ENCODE peak calls at places on chromosomes 7 and 10, in ten cellular contexts. W is spleen, Q is BJ, O is GM12865, R is lower lobe of right lung, T is Peyer's patch, M is GM23338, N is GM12864, L is kidney epithelial cell, E is right lobe of liver. C is an unnamed sample.
A peak's percentile ranks its signal among the peaks of the same experiment; 100 is the strongest.

GRCh38 chr7:47035522-47035921 is 546.4 kb downstream of the TNS3 start:
- DNase-seq in W (no peak), R (no peak), Q (no peak), L (no peak), E (no peak), N (no peak), M (no peak), T (no peak), O (no peak), C (no peak)

GRCh38 chr10:125187238-125188194 is 27.2 kb upstream of the CTBP2 start:
- DNase-seq in Q (no peak), R (no peak), M (no peak), W (peak; percentile 51), T (no peak), N (no peak), E (no peak), L (no peak), O (no peak), C (no peak)

GRCh38 chr7:139777948-139778841 is at the start of gene HIPK2:
- DNase-seq in W (peak; percentile 95), L (no peak), T (peak; percentile 81), R (peak; percentile 88), E (peak; percentile 87), N (no peak), M (peak; percentile 80), O (peak; percentile 85), Q (no peak), C (peak; percentile 59)

GRCh38 chr10:86968271-86968993 is at the start of gene ADIRF:
- DNase-seq in O (no peak), Q (no peak), R (peak; percentile 81), T (peak; percentile 90), M (peak; percentile 40), N (no peak), E (peak; percentile 68), W (peak; percentile 83), L (no peak), C (no peak)

GRCh38 chr10:122733450-122733849 is 33.8 kb upstream of the C10orf120 start:
- DNase-seq in Q (no peak), M (peak; percentile 41), O (no peak), L (no peak), N (no peak), W (no peak), T (no peak), E (no peak), R (no peak), C (no peak)

GRCh38 chr7:158646766-158647474 is 57.7 kb downstream of the NCAPG2 start:
- DNase-seq in Q (no peak), M (peak; percentile 74), L (no peak), T (no peak), N (no peak), R (no peak), O (peak; percentile 26), W (no peak), E (no peak), C (no peak)

GRCh38 chr7:136339464-136339863 is 362.3 kb upstream of the MTPN start:
- DNase-seq in W (no peak), T (no peak), O (no peak), E (no peak), Q (no peak), L (no peak), N (no peak), R (no peak), M (no peak), C (no peak)

GRCh38 chr10:7350541-7351195 is 60.2 kb downstream of the SFMBT2 start:
- DNase-seq in E (no peak), O (no peak), L (no peak), R (no peak), T (no peak), M (no peak), Q (no peak), N (no peak), W (no peak), C (no peak)

GRCh38 chr10:1467450-1467849 is 269.9 kb downstream of the ADARB2 start:
- DNase-seq in N (no peak), T (no peak), M (no peak), W (no peak), O (no peak), Q (no peak), E (no peak), L (no peak), R (no peak), C (no peak)

GRCh38 chr10:1468777-1469176 is 268.5 kb downstream of the ADARB2 start:
- DNase-seq in M (no peak), W (no peak), L (no peak), Q (no peak), O (no peak), N (no peak), E (no peak), R (no peak), T (no peak), C (no peak)

GRCh38 chr10:1465421-1465902 is 271.9 kb downstream of the ADARB2 start:
- DNase-seq in R (no peak), M (no peak), N (no peak), W (no peak), Q (no peak), E (no peak), T (no peak), L (no peak), O (peak; percentile 48), C (no peak)

GRCh38 chr10:1464866-1465265 is 272.5 kb downstream of the ADARB2 start:
- DNase-seq in R (no peak), Q (no peak), T (no peak), L (no peak), W (no peak), M (no peak), E (no peak), N (no peak), O (no peak), C (no peak)

DNA sequence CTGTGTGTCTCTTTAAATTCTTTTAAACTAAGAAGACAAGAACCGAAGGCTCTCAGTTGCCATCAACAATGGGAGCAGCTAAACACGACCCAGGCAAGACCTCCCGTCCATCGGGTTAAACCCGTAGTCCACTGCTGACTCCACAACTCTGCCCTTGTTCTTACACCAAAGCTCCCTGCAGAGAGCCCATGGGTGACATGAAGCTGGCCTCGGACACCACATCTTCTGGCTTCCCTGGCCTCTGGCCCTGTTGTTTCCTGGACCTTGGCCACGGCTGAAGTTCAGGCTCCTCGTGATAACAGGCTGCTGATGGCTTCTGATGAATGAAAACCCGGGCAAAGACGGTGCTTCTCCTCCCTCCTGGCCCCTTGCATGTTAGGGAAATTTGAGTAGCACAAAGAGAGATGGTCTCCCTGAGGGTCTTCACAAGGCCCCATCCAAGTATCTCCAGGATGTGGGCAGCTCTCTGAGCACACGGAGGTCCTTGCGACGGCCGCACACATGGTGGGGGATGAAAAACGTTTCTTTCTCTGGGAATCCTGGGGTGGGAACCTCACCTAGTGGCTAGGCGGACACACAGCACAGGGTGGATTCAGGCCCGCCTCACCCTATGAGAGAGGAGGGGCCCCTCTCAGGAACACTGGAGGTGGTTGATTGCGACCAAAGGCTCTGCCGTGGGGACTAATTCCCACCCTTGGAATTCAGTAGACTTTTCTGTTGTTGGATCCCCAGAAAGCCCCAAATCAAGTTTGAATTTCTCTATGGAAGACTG is 271.1 kb downstream of the ADARB2 start:
- DNase-seq in M (no peak), N (no peak), L (no peak), T (no peak), W (no peak), O (no peak), Q (no peak), E (no peak), R (no peak), C (no peak)
- H3K4me3 ChIP-seq in M (no peak overlapping the region), N (no peak overlapping the region), L (no peak overlapping the region), T (no peak overlapping the region), W (no peak overlapping the region), O (peak overlapping the region; percentile 39), Q (no peak overlapping the region), E (no peak overlapping the region), R (no peak overlapping the region), C (no peak overlapping the region)

DNA sequence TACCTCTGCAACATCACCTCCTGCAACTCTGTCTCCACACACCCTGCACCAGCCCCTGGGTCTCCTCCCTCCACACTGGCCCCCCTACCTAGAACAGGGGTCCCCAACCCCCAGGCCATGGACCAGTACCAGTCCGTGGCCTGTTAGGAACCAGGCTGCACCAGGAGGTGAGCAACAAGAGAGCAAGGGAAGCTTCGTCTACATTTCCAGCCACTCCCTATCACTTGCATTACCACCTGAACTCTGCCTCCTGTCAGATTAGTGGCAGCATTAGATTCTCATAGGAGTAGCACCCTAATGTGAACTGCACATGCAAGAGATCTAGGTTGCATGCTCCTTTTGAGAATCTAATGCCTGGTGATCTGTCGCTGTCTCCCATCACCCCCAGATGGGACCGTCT is 108.8 kb upstream of the WDR11 start:
- DNase-seq in M (no peak), T (no peak), L (no peak), N (no peak), E (no peak), R (no peak), Q (no peak), O (no peak), W (no peak), C (no peak)
- TF ChIP-seq CTCF in M (no peak), T (no peak), L (no peak), N (no peak), E (no peak), R (no peak), Q (no peak), O (no peak), W (no peak), C (no peak)

GRCh38 chr7:22565315-22565811 is 65.4 kb upstream of the STEAP1B start:
- DNase-seq in M (no peak), O (peak; percentile 64), W (no peak), Q (no peak), L (peak; percentile 65), E (no peak), R (no peak), T (no peak), N (no peak), C (no peak)

GRCh38 chr7:22564511-22565045 is 64.6 kb upstream of the STEAP1B start:
- DNase-seq in N (no peak), T (no peak), W (no peak), O (no peak), R (no peak), Q (peak; percentile 43), E (no peak), L (no peak), M (no peak), C (no peak)

GRCh38 chr7:22563115-22563514 is 63.1 kb upstream of the STEAP1B start:
- DNase-seq in O (peak; percentile 69), R (no peak), E (peak; percentile 41), N (no peak), L (no peak), T (no peak), Q (no peak), W (no peak), M (no peak), C (no peak)

GRCh38 chr7:22561895-22562593 is 62.1 kb upstream of the STEAP1B start:
- DNase-seq in N (no peak), O (peak; percentile 64), Q (no peak), W (no peak), L (no peak), T (no peak), E (no peak), M (peak; percentile 63), R (no peak), C (no peak)

GRCh38 chr7:22563621-22564241 is 63.7 kb upstream of the STEAP1B start:
- DNase-seq in W (no peak), M (peak; percentile 30), E (no peak), R (no peak), L (no peak), N (no peak), O (peak; percentile 76), T (no peak), Q (no peak), C (no peak)
- H3K4me3 ChIP-seq in W (no peak overlapping the region), M (no peak overlapping the region), E (no peak overlapping the region), R (peak overlapping the region; percentile 30), L (peak overlapping the region; percentile 29), N (peak overlapping the region; percentile 5), O (peak overlapping the region; percentile 16), T (no peak overlapping the region), Q (no peak overlapping the region), C (peak overlapping the region; percentile 54)

DNA sequence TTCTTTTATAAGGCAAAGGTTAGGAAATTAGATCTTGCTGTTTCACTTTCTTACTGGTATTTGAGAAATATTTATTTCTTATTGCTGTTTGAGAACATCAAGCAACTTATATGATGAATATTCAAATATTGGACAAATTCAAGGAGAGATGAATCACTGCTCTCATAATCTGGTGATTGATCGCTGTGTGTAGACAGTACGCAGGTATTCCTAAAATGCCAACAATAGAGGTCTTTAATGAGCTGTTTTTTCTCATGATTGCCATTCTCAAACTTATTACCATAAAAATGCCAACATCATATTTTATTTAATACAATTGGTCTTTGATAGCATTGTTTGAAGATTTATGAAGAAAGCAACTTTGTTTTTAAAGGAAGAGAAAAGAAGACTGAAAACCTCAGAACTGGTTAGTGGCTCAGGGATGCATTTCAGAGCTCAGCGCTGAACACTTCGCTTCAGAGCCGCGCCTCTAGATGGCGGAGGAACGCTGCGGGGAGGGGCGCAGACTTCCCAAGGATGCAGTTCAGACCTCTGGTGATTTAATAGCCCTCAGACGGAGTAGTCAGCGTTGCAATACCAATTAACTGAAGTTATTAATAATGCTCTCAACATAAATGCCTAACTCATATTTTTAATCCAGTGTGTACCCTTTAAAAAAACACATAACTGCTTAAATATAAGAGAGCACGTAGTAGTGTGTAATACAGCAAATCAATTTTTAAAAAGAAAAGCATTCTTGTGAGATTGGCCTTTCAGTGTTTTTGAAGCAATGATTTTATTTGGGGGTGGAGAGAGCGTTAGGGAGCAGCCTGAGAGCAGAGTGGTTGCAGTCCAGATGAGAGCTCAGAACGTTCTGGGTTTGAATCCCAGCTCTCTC is 38.5 kb upstream of the STEAP4 start:
- DNase-seq in W (peak; percentile 83), E (peak; percentile 54), T (peak; percentile 51), M (peak; percentile 79), L (no peak), O (peak; percentile 35), N (no peak), Q (no peak), R (peak; percentile 74), C (peak; percentile 41)
- TF ChIP-seq CTCF in W (no peak), E (peak; percentile 55), T (peak; percentile 23), M (peak; percentile 86), L (peak; percentile 81), O (peak; percentile 51), N (peak; percentile 62), Q (peak; percentile 43), R (peak; percentile 50), C (peak; percentile 59)